ENCODE peak calls at places on chromosomes 6 and 20, in five cellular contexts. One of them, this sample, is unnamed.

GRCh38 chr6:16473184-16473907 is 235.0 kb downstream of the GMPR start:
- DNase-seq in GM13977: peak
- DNase-seq in brain pericyte: no peak
- DNase-seq in ELF-1: no peak
- DNase-seq in stimulated activated CD8-positive, alpha-beta memory T cell treated with anti-CD3 and anti-CD28 coated beads, Interleukin-2, amount 100 ng/mL, for 48 hours: no peak
- DNase-seq in this sample: no peak

GRCh38 chr20:2693286-2693995 is 861 bp downstream of the EBF4 start:
- DNase-seq in GM13977: peak
- DNase-seq in brain pericyte: no peak
- DNase-seq in ELF-1: peak
- DNase-seq in stimulated activated CD8-positive, alpha-beta memory T cell treated with anti-CD3 and anti-CD28 coated beads, Interleukin-2, amount 100 ng/mL, for 48 hours: peak
- DNase-seq in this sample: peak

GRCh38 chr20:33442136-33443005 is 1.2 kb downstream of the SNTA1 start:
- DNase-seq in GM13977: peak
- DNase-seq in brain pericyte: no peak
- DNase-seq in ELF-1: no peak
- DNase-seq in stimulated activated CD8-positive, alpha-beta memory T cell treated with anti-CD3 and anti-CD28 coated beads, Interleukin-2, amount 100 ng/mL, for 48 hours: no peak
- DNase-seq in this sample: no peak

GRCh38 chr6:140174509-140174908 is 800.1 kb upstream of the CITED2 start:
- DNase-seq in GM13977: no peak
- DNase-seq in brain pericyte: no peak
- DNase-seq in ELF-1: no peak
- DNase-seq in stimulated activated CD8-positive, alpha-beta memory T cell treated with anti-CD3 and anti-CD28 coated beads, Interleukin-2, amount 100 ng/mL, for 48 hours: no peak
- DNase-seq in this sample: no peak

GRCh38 chr6:13165518-13166186 is 162.7 kb downstream of the TBC1D7 start:
- DNase-seq in GM13977: no peak
- DNase-seq in brain pericyte: no peak
- DNase-seq in ELF-1: peak
- DNase-seq in stimulated activated CD8-positive, alpha-beta memory T cell treated with anti-CD3 and anti-CD28 coated beads, Interleukin-2, amount 100 ng/mL, for 48 hours: no peak
- DNase-seq in this sample: no peak

GRCh38 chr6:6699741-6700367 is 111.3 kb downstream of the LY86 start:
- DNase-seq in GM13977: no peak
- DNase-seq in brain pericyte: peak
- DNase-seq in ELF-1: peak
- DNase-seq in stimulated activated CD8-positive, alpha-beta memory T cell treated with anti-CD3 and anti-CD28 coated beads, Interleukin-2, amount 100 ng/mL, for 48 hours: no peak
- DNase-seq in this sample: peak

GRCh38 chr6:30091577-30092381 is 16.2 kb upstream of the RNF39 start:
- DNase-seq in GM13977: no peak
- DNase-seq in brain pericyte: no peak
- DNase-seq in ELF-1: peak
- DNase-seq in stimulated activated CD8-positive, alpha-beta memory T cell treated with anti-CD3 and anti-CD28 coated beads, Interleukin-2, amount 100 ng/mL, for 48 hours: no peak
- DNase-seq in this sample: no peak

GRCh38 chr6:62615366-62616015 is 329.5 kb upstream of the KHDRBS2 start:
- DNase-seq in GM13977: no peak
- DNase-seq in brain pericyte: no peak
- DNase-seq in ELF-1: no peak
- DNase-seq in stimulated activated CD8-positive, alpha-beta memory T cell treated with anti-CD3 and anti-CD28 coated beads, Interleukin-2, amount 100 ng/mL, for 48 hours: no peak
- DNase-seq in this sample: no peak

GRCh38 chr20:8139899-8140298 is 7.8 kb downstream of the PLCB1 start:
- DNase-seq in GM13977: no peak
- DNase-seq in brain pericyte: no peak
- DNase-seq in ELF-1: no peak
- DNase-seq in stimulated activated CD8-positive, alpha-beta memory T cell treated with anti-CD3 and anti-CD28 coated beads, Interleukin-2, amount 100 ng/mL, for 48 hours: no peak
- DNase-seq in this sample: no peak

GRCh38 chr6:16168858-16169257 is 40.0 kb downstream of the MYLIP start:
- DNase-seq in GM13977: no peak
- DNase-seq in brain pericyte: no peak
- DNase-seq in ELF-1: peak
- DNase-seq in stimulated activated CD8-positive, alpha-beta memory T cell treated with anti-CD3 and anti-CD28 coated beads, Interleukin-2, amount 100 ng/mL, for 48 hours: no peak
- DNase-seq in this sample: peak

This sample was measured in globus pallidus.